ENCODE peak calls at places on chromosome 11, in six cellular contexts. I is C1 segment of cervical spinal cord; P is CD8-positive, alpha-beta T cell; Q is activated CD4-positive, alpha-beta T cell treated with anti-CD3 and anti-CD28 coated beads, Interleukin-2, amount 50 U/mL, for 48 hours; S is HEK293T; D is effector CD4-positive, alpha-beta T cell. F is an unnamed sample.

GRCh38 chr11:112128483-112129121 is 35.3 kb downstream of the IL18 start:
- DNase-seq in Q (no peak), P (no peak), S (no peak), D (no peak), I (no peak), F (no peak)

GRCh38 chr11:123707606-123708205 is 33.8 kb downstream of the ZNF202 start:
- DNase-seq in S (peak; percentile 65), Q (peak; percentile 67), I (peak; percentile 0), D (peak; percentile 42), P (peak; percentile 53), F (peak; percentile 82)

GRCh38 chr11:61688368-61689163 is 8.4 kb downstream of the DAGLA start:
- DNase-seq in I (no peak), S (no peak), P (no peak), D (no peak), Q (no peak), F (no peak)

GRCh38 chr11:57639321-57640067 is 10.2 kb downstream of the YPEL4 start:
- DNase-seq in Q (no peak), D (no peak), S (no peak), P (no peak), I (no peak), F (peak; percentile 51)

GRCh38 chr11:84608788-84609309 is 1018.3 kb downstream of the DLG2 start:
- DNase-seq in P (no peak), D (no peak), S (no peak), Q (no peak), I (no peak), F (no peak)

GRCh38 chr11:130313383-130314183 is 1.1 kb downstream of the ZBTB44 start:
- DNase-seq in S (no peak), P (no peak), I (no peak), Q (no peak), D (no peak), F (no peak)

GRCh38 chr11:10902756-10903155 is 44.9 kb upstream of the ZBED5 start:
- DNase-seq in S (no peak), D (no peak), Q (no peak), I (no peak), P (no peak), F (no peak)

GRCh38 chr11:111911563-111912401 is at the start of gene CRYAB:
- DNase-seq in Q (no peak), I (peak; percentile 90), D (no peak), P (no peak), S (no peak), F (no peak)

GRCh38 chr11:124868322-124869274 is 3.4 kb downstream of the ROBO3 start:
- DNase-seq in Q (peak; percentile 16), I (no peak), D (no peak), P (no peak), S (no peak), F (no peak)

GRCh38 chr11:128579790-128580504 is 7.4 kb downstream of the ETS1 start:
- DNase-seq in S (no peak), Q (peak; percentile 28), P (no peak), D (no peak), I (no peak), F (no peak)

GRCh38 chr11:61969838-61970452 is 2.5 kb upstream of the FTH1 start:
- DNase-seq in D (no peak), I (no peak), S (no peak), Q (no peak), P (no peak), F (no peak)

GRCh38 chr11:62542750-62543567 is 3.6 kb downstream of the AHNAK start:
- DNase-seq in I (peak; percentile 61), Q (peak; percentile 82), D (peak; percentile 68), P (peak; percentile 73), S (peak; percentile 85), F (peak; percentile 88)

GRCh38 chr11:124143034-124143433 is 27.8 kb downstream of the VWA5A start:
- DNase-seq in D (no peak), I (no peak), P (no peak), S (no peak), Q (no peak), F (no peak)

GRCh38 chr11:77063407-77063806 is 3.4 kb upstream of the CAPN5 start:
- DNase-seq in Q (no peak), I (no peak), P (no peak), D (no peak), S (no peak), F (peak; percentile 44)

GRCh38 chr11:19499999-19500398 is 212.6 kb upstream of the NAV2 start:
- DNase-seq in P (no peak), Q (no peak), D (no peak), S (no peak), I (no peak), F (no peak)

GRCh38 chr11:1881442-1882264 is 10.0 kb downstream of the PRR33 start:
- DNase-seq in Q (no peak), S (no peak), D (no peak), P (peak; percentile 10), I (no peak), F (no peak)

GRCh38 chr11:14189874-14190273 is 169.1 kb downstream of the RRAS2 start:
- DNase-seq in Q (no peak), P (no peak), D (no peak), S (no peak), I (peak; percentile 7), F (no peak)

GRCh38 chr11:35208795-35209194 is 69.8 kb downstream of the CD44 start:
- DNase-seq in P (no peak), I (no peak), D (no peak), Q (no peak), S (no peak), F (no peak)

GRCh38 chr11:26599421-26599820 is 27.4 kb upstream of the MUC15 start:
- DNase-seq in I (no peak), P (no peak), S (no peak), D (no peak), Q (no peak), F (no peak)

GRCh38 chr11:65571940-65572339 is 398 bp upstream of the FAM89B start:
- DNase-seq in I (no peak), P (peak; percentile 13), S (no peak), D (no peak), Q (peak; percentile 42), F (peak; percentile 69)

GRCh38 chr11:12278766-12279671 is 98.4 kb upstream of the PARVA start:
- DNase-seq in D (no peak), I (no peak), P (no peak), S (no peak), Q (no peak), F (peak; percentile 53)

GRCh38 chr11:64637346-64638016 is 46.5 kb downstream of the SLC22A12 start:
- DNase-seq in I (no peak), S (no peak), P (no peak), Q (no peak), D (no peak), F (no peak)

GRCh38 chr11:23585700-23586099 is 725.4 kb upstream of the CCDC179 start:
- DNase-seq in D (no peak), I (no peak), P (no peak), S (no peak), Q (no peak), F (no peak)

GRCh38 chr11:134330611-134331564 is 900 bp upstream of the GLB1L2 start:
- DNase-seq in Q (no peak), D (no peak), I (no peak), P (no peak), S (no peak), F (peak; percentile 34)

GRCh38 chr11:114163830-114164401 is 104.4 kb downstream of the ZBTB16 start:
- DNase-seq in S (no peak), P (no peak), I (peak; percentile 66), D (no peak), Q (no peak), F (no peak)

GRCh38 chr11:19605500-19606371 is 106.9 kb upstream of the NAV2 start:
- DNase-seq in I (no peak), D (no peak), Q (no peak), S (peak; percentile 40), P (no peak), F (no peak)

GRCh38 chr11:125494601-125494986 is 1.5 kb downstream of the FEZ1 start:
- DNase-seq in I (peak; percentile 54), S (no peak), Q (peak; percentile 7), P (no peak), D (no peak), F (no peak)

GRCh38 chr11:85889676-85890579 is 34.7 kb downstream of the CCDC83 start:
- DNase-seq in Q (no peak), P (no peak), D (no peak), I (no peak), S (no peak), F (peak; percentile 73)

GRCh38 chr11:92626624-92627023 is 342.8 kb upstream of the MTNR1B start:
- DNase-seq in S (no peak), Q (no peak), I (no peak), D (no peak), P (no peak), F (no peak)

F was measured in Caco-2.